ENCODE peak calls at places on chromosomes 16 and 17, in ten cellular contexts. One of them, this sample, is unnamed.

GRCh38 chr17:30271102-30271501 is 20.6 kb downstream of the BLMH start:
- DNase-seq in GF-D8: no peak
- DNase-seq in central memory CD4-positive, alpha-beta T cell: no peak
- DNase-seq in esophagus squamous epithelium: no peak
- DNase-seq in KBM-7: no peak
- DNase-seq in HS-5: no peak
- DNase-seq in GM13976: no peak
- DNase-seq in B cell: no peak
- DNase-seq in prostate gland: no peak
- DNase-seq in left ventricle myocardium inferior: no peak
- DNase-seq in this sample: no peak

GRCh38 chr16:546909-547770 is 13.1 kb upstream of the PRR35 start:
- DNase-seq in GF-D8: peak; percentile 85
- DNase-seq in central memory CD4-positive, alpha-beta T cell: no peak
- DNase-seq in esophagus squamous epithelium: no peak
- DNase-seq in KBM-7: no peak
- DNase-seq in HS-5: no peak
- DNase-seq in GM13976: no peak
- DNase-seq in B cell: peak; percentile 50
- DNase-seq in prostate gland: peak; percentile 77
- DNase-seq in left ventricle myocardium inferior: peak; percentile 68
- DNase-seq in this sample: no peak

GRCh38 chr17:50375858-50376538 is 3.0 kb downstream of the EME1 start:
- DNase-seq in GF-D8: no peak
- DNase-seq in central memory CD4-positive, alpha-beta T cell: no peak
- DNase-seq in esophagus squamous epithelium: no peak
- DNase-seq in KBM-7: no peak
- DNase-seq in HS-5: no peak
- DNase-seq in GM13976: no peak
- DNase-seq in B cell: no peak
- DNase-seq in prostate gland: no peak
- DNase-seq in left ventricle myocardium inferior: no peak
- DNase-seq in this sample: no peak

GRCh38 chr16:17544785-17545184 is 74.0 kb upstream of the XYLT1 start:
- DNase-seq in GF-D8: no peak
- DNase-seq in central memory CD4-positive, alpha-beta T cell: no peak
- DNase-seq in esophagus squamous epithelium: no peak
- DNase-seq in KBM-7: peak; percentile 8
- DNase-seq in HS-5: no peak
- DNase-seq in GM13976: no peak
- DNase-seq in B cell: no peak
- DNase-seq in prostate gland: no peak
- DNase-seq in left ventricle myocardium inferior: no peak
- DNase-seq in this sample: no peak

GRCh38 chr17:35341465-35341992 is 31.9 kb downstream of the SLFN11 start:
- DNase-seq in GF-D8: no peak
- DNase-seq in central memory CD4-positive, alpha-beta T cell: peak; percentile 58
- DNase-seq in esophagus squamous epithelium: no peak
- DNase-seq in KBM-7: peak; percentile 30
- DNase-seq in HS-5: no peak
- DNase-seq in GM13976: no peak
- DNase-seq in B cell: peak; percentile 78
- DNase-seq in prostate gland: no peak
- DNase-seq in left ventricle myocardium inferior: no peak
- DNase-seq in this sample: no peak

GRCh38 chr17:20987511-20987910 is 55.3 kb downstream of the USP22 start:
- DNase-seq in GF-D8: no peak
- DNase-seq in central memory CD4-positive, alpha-beta T cell: no peak
- DNase-seq in esophagus squamous epithelium: no peak
- DNase-seq in KBM-7: no peak
- DNase-seq in HS-5: no peak
- DNase-seq in GM13976: peak; percentile 10
- DNase-seq in B cell: no peak
- DNase-seq in prostate gland: no peak
- DNase-seq in left ventricle myocardium inferior: no peak
- DNase-seq in this sample: no peak

GRCh38 chr16:80324371-80324770 is 216.4 kb upstream of the DYNLRB2 start:
- DNase-seq in GF-D8: no peak
- DNase-seq in central memory CD4-positive, alpha-beta T cell: no peak
- DNase-seq in esophagus squamous epithelium: no peak
- DNase-seq in KBM-7: no peak
- DNase-seq in HS-5: no peak
- DNase-seq in GM13976: no peak
- DNase-seq in B cell: no peak
- DNase-seq in prostate gland: no peak
- DNase-seq in left ventricle myocardium inferior: no peak
- DNase-seq in this sample: no peak

GRCh38 chr17:76240461-76241204 is at the start of gene RNF157:
- DNase-seq in GF-D8: no peak
- DNase-seq in central memory CD4-positive, alpha-beta T cell: peak; percentile 73
- DNase-seq in esophagus squamous epithelium: no peak
- DNase-seq in KBM-7: peak; percentile 24
- DNase-seq in HS-5: no peak
- DNase-seq in GM13976: peak; percentile 84
- DNase-seq in B cell: no peak
- DNase-seq in prostate gland: peak; percentile 32
- DNase-seq in left ventricle myocardium inferior: peak; percentile 73
- DNase-seq in this sample: no peak

GRCh38 chr17:40293363-40293762 is 5.7 kb downstream of the CDC6 start:
- DNase-seq in GF-D8: no peak
- DNase-seq in central memory CD4-positive, alpha-beta T cell: no peak
- DNase-seq in esophagus squamous epithelium: no peak
- DNase-seq in KBM-7: no peak
- DNase-seq in HS-5: no peak
- DNase-seq in GM13976: no peak
- DNase-seq in B cell: no peak
- DNase-seq in prostate gland: no peak
- DNase-seq in left ventricle myocardium inferior: no peak
- DNase-seq in this sample: no peak

GRCh38 chr16:17287401-17287800 is 183.4 kb downstream of the XYLT1 start:
- DNase-seq in GF-D8: no peak
- DNase-seq in central memory CD4-positive, alpha-beta T cell: no peak
- DNase-seq in esophagus squamous epithelium: no peak
- DNase-seq in KBM-7: no peak
- DNase-seq in HS-5: no peak
- DNase-seq in GM13976: no peak
- DNase-seq in B cell: no peak
- DNase-seq in prostate gland: no peak
- DNase-seq in left ventricle myocardium inferior: no peak
- DNase-seq in this sample: no peak

GRCh38 chr16:28873543-28874201 is 4.6 kb upstream of the ATP2A1 start:
- DNase-seq in GF-D8: no peak
- DNase-seq in central memory CD4-positive, alpha-beta T cell: peak; percentile 57
- DNase-seq in esophagus squamous epithelium: no peak
- DNase-seq in KBM-7: peak; percentile 56
- DNase-seq in HS-5: no peak
- DNase-seq in GM13976: peak; percentile 82
- DNase-seq in B cell: peak; percentile 66
- DNase-seq in prostate gland: no peak
- DNase-seq in left ventricle myocardium inferior: no peak
- DNase-seq in this sample: no peak

GRCh38 chr17:38605852-38606645 is at the start of gene SRCIN1:
- DNase-seq in GF-D8: no peak
- DNase-seq in central memory CD4-positive, alpha-beta T cell: no peak
- DNase-seq in esophagus squamous epithelium: no peak
- DNase-seq in KBM-7: peak; percentile 60
- DNase-seq in HS-5: no peak
- DNase-seq in GM13976: peak; percentile 82
- DNase-seq in B cell: no peak
- DNase-seq in prostate gland: peak; percentile 50
- DNase-seq in left ventricle myocardium inferior: peak; percentile 62
- DNase-seq in this sample: no peak

GRCh38 chr16:79509221-79509631 is 91.3 kb downstream of the MAF start:
- DNase-seq in GF-D8: no peak
- DNase-seq in central memory CD4-positive, alpha-beta T cell: no peak
- DNase-seq in esophagus squamous epithelium: no peak
- DNase-seq in KBM-7: peak; percentile 3
- DNase-seq in HS-5: no peak
- DNase-seq in GM13976: no peak
- DNase-seq in B cell: no peak
- DNase-seq in prostate gland: peak; percentile 87
- DNase-seq in left ventricle myocardium inferior: peak; percentile 30
- DNase-seq in this sample: peak; percentile 65

GRCh38 chr17:79104898-79105600 is 30.4 kb downstream of the ENGASE start:
- DNase-seq in GF-D8: no peak
- DNase-seq in central memory CD4-positive, alpha-beta T cell: no peak
- DNase-seq in esophagus squamous epithelium: no peak
- DNase-seq in KBM-7: no peak
- DNase-seq in HS-5: no peak
- DNase-seq in GM13976: no peak
- DNase-seq in B cell: no peak
- DNase-seq in prostate gland: no peak
- DNase-seq in left ventricle myocardium inferior: no peak
- DNase-seq in this sample: no peak

GRCh38 chr16:90077757-90078593 is 844 bp upstream of the PRDM7 start:
- DNase-seq in GF-D8: peak; percentile 63
- DNase-seq in central memory CD4-positive, alpha-beta T cell: peak; percentile 60
- DNase-seq in esophagus squamous epithelium: no peak
- DNase-seq in KBM-7: no peak
- DNase-seq in HS-5: no peak
- DNase-seq in GM13976: peak; percentile 60
- DNase-seq in B cell: no peak
- DNase-seq in prostate gland: no peak
- DNase-seq in left ventricle myocardium inferior: no peak
- DNase-seq in this sample: no peak

GRCh38 chr17:64583055-64583454 is 76.3 kb downstream of the CEP95 start:
- DNase-seq in GF-D8: no peak
- DNase-seq in central memory CD4-positive, alpha-beta T cell: no peak
- DNase-seq in esophagus squamous epithelium: no peak
- DNase-seq in KBM-7: no peak
- DNase-seq in HS-5: no peak
- DNase-seq in GM13976: no peak
- DNase-seq in B cell: no peak
- DNase-seq in prostate gland: peak; percentile 6
- DNase-seq in left ventricle myocardium inferior: no peak
- DNase-seq in this sample: no peak

GRCh38 chr17:45756266-45756989 is 27.7 kb upstream of the CRHR1 start:
- DNase-seq in GF-D8: no peak
- DNase-seq in central memory CD4-positive, alpha-beta T cell: no peak
- DNase-seq in esophagus squamous epithelium: no peak
- DNase-seq in KBM-7: no peak
- DNase-seq in HS-5: no peak
- DNase-seq in GM13976: no peak
- DNase-seq in B cell: peak; percentile 34
- DNase-seq in prostate gland: no peak
- DNase-seq in left ventricle myocardium inferior: no peak
- DNase-seq in this sample: no peak

GRCh38 chr17:31296156-31296555 is 883 bp downstream of the OMG start:
- DNase-seq in GF-D8: no peak
- DNase-seq in central memory CD4-positive, alpha-beta T cell: no peak
- DNase-seq in esophagus squamous epithelium: no peak
- DNase-seq in KBM-7: no peak
- DNase-seq in HS-5: no peak
- DNase-seq in GM13976: no peak
- DNase-seq in B cell: no peak
- DNase-seq in prostate gland: no peak
- DNase-seq in left ventricle myocardium inferior: no peak
- DNase-seq in this sample: no peak

GRCh38 chr16:56603589-56603988 is 4.8 kb upstream of the MT2A start:
- DNase-seq in GF-D8: peak; percentile 17
- DNase-seq in central memory CD4-positive, alpha-beta T cell: no peak
- DNase-seq in esophagus squamous epithelium: no peak
- DNase-seq in KBM-7: peak; percentile 61
- DNase-seq in HS-5: no peak
- DNase-seq in GM13976: no peak
- DNase-seq in B cell: no peak
- DNase-seq in prostate gland: peak; percentile 51
- DNase-seq in left ventricle myocardium inferior: peak; percentile 44
- DNase-seq in this sample: no peak

GRCh38 chr17:48732688-48733629 is 4.4 kb upstream of the HOXB13 start:
- DNase-seq in GF-D8: no peak
- DNase-seq in central memory CD4-positive, alpha-beta T cell: no peak
- DNase-seq in esophagus squamous epithelium: no peak
- DNase-seq in KBM-7: no peak
- DNase-seq in HS-5: no peak
- DNase-seq in GM13976: no peak
- DNase-seq in B cell: no peak
- DNase-seq in prostate gland: no peak
- DNase-seq in left ventricle myocardium inferior: no peak
- DNase-seq in this sample: no peak

GRCh38 chr17:35103271-35103670 is 16.4 kb downstream of the RAD51D start:
- DNase-seq in GF-D8: no peak
- DNase-seq in central memory CD4-positive, alpha-beta T cell: no peak
- DNase-seq in esophagus squamous epithelium: no peak
- DNase-seq in KBM-7: no peak
- DNase-seq in HS-5: no peak
- DNase-seq in GM13976: no peak
- DNase-seq in B cell: peak; percentile 5
- DNase-seq in prostate gland: no peak
- DNase-seq in left ventricle myocardium inferior: no peak
- DNase-seq in this sample: no peak

GRCh38 chr17:82204831-82205719 is 7.6 kb downstream of the CCDC57 start:
- DNase-seq in GF-D8: no peak
- DNase-seq in central memory CD4-positive, alpha-beta T cell: no peak
- DNase-seq in esophagus squamous epithelium: no peak
- DNase-seq in KBM-7: no peak
- DNase-seq in HS-5: peak; percentile 60
- DNase-seq in GM13976: no peak
- DNase-seq in B cell: no peak
- DNase-seq in prostate gland: no peak
- DNase-seq in left ventricle myocardium inferior: no peak
- DNase-seq in this sample: peak; percentile 56

GRCh38 chr17:79942591-79943353 is 92.9 kb downstream of the TBC1D16 start:
- DNase-seq in GF-D8: peak; percentile 21
- DNase-seq in central memory CD4-positive, alpha-beta T cell: no peak
- DNase-seq in esophagus squamous epithelium: no peak
- DNase-seq in KBM-7: no peak
- DNase-seq in HS-5: no peak
- DNase-seq in GM13976: no peak
- DNase-seq in B cell: peak; percentile 51
- DNase-seq in prostate gland: no peak
- DNase-seq in left ventricle myocardium inferior: peak; percentile 17
- DNase-seq in this sample: no peak

GRCh38 chr17:75995385-75995925 is 5.2 kb upstream of the CDK3 start:
- DNase-seq in GF-D8: no peak
- DNase-seq in central memory CD4-positive, alpha-beta T cell: no peak
- DNase-seq in esophagus squamous epithelium: no peak
- DNase-seq in KBM-7: no peak
- DNase-seq in HS-5: no peak
- DNase-seq in GM13976: no peak
- DNase-seq in B cell: no peak
- DNase-seq in prostate gland: no peak
- DNase-seq in left ventricle myocardium inferior: no peak
- DNase-seq in this sample: no peak

GRCh38 chr17:63082952-63083351 is 116.9 kb downstream of the TANC2 start:
- DNase-seq in GF-D8: no peak
- DNase-seq in central memory CD4-positive, alpha-beta T cell: no peak
- DNase-seq in esophagus squamous epithelium: no peak
- DNase-seq in KBM-7: no peak
- DNase-seq in HS-5: peak; percentile 13
- DNase-seq in GM13976: no peak
- DNase-seq in B cell: no peak
- DNase-seq in prostate gland: no peak
- DNase-seq in left ventricle myocardium inferior: no peak
- DNase-seq in this sample: no peak

GRCh38 chr16:84830765-84831384 is 11.1 kb downstream of the CRISPLD2 start:
- DNase-seq in GF-D8: no peak
- DNase-seq in central memory CD4-positive, alpha-beta T cell: no peak
- DNase-seq in esophagus squamous epithelium: no peak
- DNase-seq in KBM-7: no peak
- DNase-seq in HS-5: no peak
- DNase-seq in GM13976: no peak
- DNase-seq in B cell: no peak
- DNase-seq in prostate gland: no peak
- DNase-seq in left ventricle myocardium inferior: no peak
- DNase-seq in this sample: no peak

GRCh38 chr17:7042507-7043194 is 1.2 kb downstream of the SLC16A11 start:
- DNase-seq in GF-D8: no peak
- DNase-seq in central memory CD4-positive, alpha-beta T cell: peak; percentile 36
- DNase-seq in esophagus squamous epithelium: no peak
- DNase-seq in KBM-7: no peak
- DNase-seq in HS-5: no peak
- DNase-seq in GM13976: peak; percentile 78
- DNase-seq in B cell: no peak
- DNase-seq in prostate gland: no peak
- DNase-seq in left ventricle myocardium inferior: no peak
- DNase-seq in this sample: no peak

GRCh38 chr16:10678655-10679054 is 16.1 kb downstream of the TEKT5 start:
- DNase-seq in GF-D8: no peak
- DNase-seq in central memory CD4-positive, alpha-beta T cell: no peak
- DNase-seq in esophagus squamous epithelium: no peak
- DNase-seq in KBM-7: no peak
- DNase-seq in HS-5: no peak
- DNase-seq in GM13976: no peak
- DNase-seq in B cell: no peak
- DNase-seq in prostate gland: no peak
- DNase-seq in left ventricle myocardium inferior: no peak
- DNase-seq in this sample: no peak

This sample was measured in LNCaP clone FGC.